ENCODE peak calls at places on chromosomes 6 and 20, in four cellular contexts. H is SK-N-SH, C is ovary, N is transverse colon. P is an unnamed sample.

GRCh38 chr6:106608080-106608668 is 21.1 kb downstream of the RTN4IP1 start:
- DNase-seq in H (peak), N (peak), C (no peak), P (no peak)

GRCh38 chr20:11850901-11851300 is 66.8 kb upstream of the BTBD3 start:
- DNase-seq in N (no peak), C (no peak), H (no peak), P (no peak)

GRCh38 chr6:45703041-45703739 is 312.5 kb downstream of the CLIC5 start:
- DNase-seq in C (no peak), N (no peak), H (no peak), P (no peak)

GRCh38 chr20:49099011-49099410 is 52.9 kb downstream of the CSE1L start:
- DNase-seq in C (no peak), H (no peak), N (no peak), P (no peak)

GRCh38 chr20:60453388-60453787 is 495.2 kb downstream of the CDH26 start:
- DNase-seq in N (no peak), C (no peak), H (no peak), P (no peak)

GRCh38 chr6:5012531-5012930 is 8.7 kb upstream of the RPP40 start:
- DNase-seq in N (no peak), C (no peak), H (no peak), P (no peak)

GRCh38 chr20:18477218-18477617 is 10.0 kb downstream of the POLR3F start:
- DNase-seq in H (no peak), N (no peak), C (no peak), P (no peak)

GRCh38 chr6:160420969-160421556 is 72.9 kb downstream of the SLC22A3 start:
- DNase-seq in H (no peak), N (no peak), C (peak), P (no peak)

DNA sequence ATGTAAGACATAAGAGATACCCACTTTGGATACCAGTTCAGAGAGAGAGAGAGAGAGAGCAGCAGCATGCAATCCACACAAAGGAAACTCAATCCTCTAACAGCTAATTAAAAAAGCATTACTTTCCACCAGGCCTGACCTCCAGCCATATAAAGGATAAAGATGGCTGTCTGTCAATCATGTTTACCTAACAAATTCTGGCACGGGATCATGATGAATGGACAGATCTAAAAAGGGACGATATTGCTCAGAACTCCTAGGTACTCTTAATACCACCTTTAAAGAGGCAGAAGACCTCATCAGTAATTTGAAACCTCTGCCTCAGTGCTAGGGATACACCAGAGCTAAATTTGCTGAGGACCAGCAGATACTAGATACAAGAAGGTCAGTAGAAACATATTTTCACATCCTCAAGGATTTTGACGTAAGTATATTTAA is 159.2 kb downstream of the RPS12 start:
- DNase-seq in N (no peak), H (peak), C (no peak), P (no peak)
- TF ChIP-seq CTCF in N (no peak), H (no peak), C (no peak), P (no peak)

DNA sequence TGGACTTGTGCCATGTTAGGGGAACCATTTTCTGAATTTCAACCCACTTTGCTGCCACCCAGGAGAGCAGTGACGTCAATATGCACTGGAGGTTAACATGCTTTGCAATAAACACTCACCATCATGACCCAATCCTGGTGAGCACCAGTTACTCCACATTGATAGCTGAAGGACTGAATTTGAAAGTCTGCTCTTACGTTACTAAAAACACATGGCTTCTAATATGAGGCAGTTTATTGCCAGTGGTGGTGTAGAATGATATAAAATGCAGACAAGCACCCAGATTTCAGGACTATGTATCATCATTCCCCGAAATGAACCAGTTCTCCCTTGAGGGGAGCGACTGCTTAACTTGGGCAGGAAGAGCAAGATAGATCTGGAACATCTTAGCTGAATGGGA is 23.8 kb downstream of the RFPL4B start:
- DNase-seq in N (no peak), H (no peak), C (no peak), P (no peak)
- H3K4me3 ChIP-seq in N (no peak), H (no peak), C (no peak), P (no peak)

GRCh38 chr20:10240655-10241054 is 22.0 kb downstream of the SNAP25 start:
- DNase-seq in H (no peak), N (no peak), C (no peak), P (no peak)
- TF ChIP-seq EP300 in H (no peak), N (no peak), C (no peak), P (no peak)

DNA sequence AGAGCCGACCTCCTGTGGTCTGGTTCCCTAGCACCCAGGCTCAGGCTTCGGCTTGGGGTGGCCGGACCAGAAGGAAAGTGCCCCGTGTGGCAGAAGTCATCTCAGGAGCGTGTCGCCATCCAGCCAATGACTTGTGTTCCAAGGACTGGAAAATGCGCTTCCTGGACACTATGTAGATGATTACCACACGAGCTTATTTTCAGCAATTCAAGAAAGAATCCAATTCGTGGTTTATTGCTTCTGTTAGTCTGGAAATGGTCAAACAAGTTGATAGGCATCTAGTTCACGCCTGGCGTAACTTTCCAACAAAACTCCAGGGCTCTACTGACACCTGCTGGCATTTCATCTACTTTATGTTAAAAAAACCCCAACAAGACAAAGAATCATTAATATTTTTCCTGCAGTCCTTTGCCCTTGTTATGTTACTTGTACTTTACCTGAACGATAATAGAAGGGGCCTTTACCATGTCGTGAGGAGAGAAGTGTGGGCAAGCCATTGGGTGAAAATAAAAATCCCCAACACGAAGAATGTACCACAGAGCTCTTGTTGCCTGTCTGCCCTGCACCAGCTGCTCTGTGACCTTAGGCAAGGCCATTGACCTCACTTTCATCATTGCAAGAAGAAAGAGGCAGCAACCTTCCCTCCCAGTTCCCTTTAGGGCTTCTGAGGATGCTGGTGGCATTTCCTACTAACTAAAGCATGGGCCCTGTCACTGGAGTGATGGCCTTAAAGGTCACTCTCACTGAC is 154.7 kb upstream of the LAMP5 start:
- DNase-seq in N (peak), H (peak), C (no peak), P (peak)
- TF ChIP-seq CTCF in N (peak), H (peak), C (peak), P (peak)

GRCh38 chr6:34600796-34601195 is 44.7 kb upstream of the SPDEF start:
- DNase-seq in H (no peak), N (no peak), C (no peak), P (no peak)
- H3K4me3 ChIP-seq in H (no peak), N (no peak), C (no peak), P (no peak)

GRCh38 chr20:58256842-58257241 is 28.4 kb upstream of the ANKRD60 start:
- DNase-seq in H (no peak), C (no peak), N (no peak), P (no peak)
- TF ChIP-seq EP300 in H (no peak), C (no peak), N (no peak), P (no peak)

GRCh38 chr6:31083742-31084354 is 28.5 kb downstream of the C6orf15 start:
- DNase-seq in N (peak), C (no peak), H (no peak), P (peak)
- TF ChIP-seq CTCF in N (no peak), C (no peak), H (peak), P (no peak)